ENCODE peak calls at places on chromosomes 5 and 9, in four cellular contexts. One of them, this sample, is unnamed.

GRCh38 chr9:82810902-82811301 is 252.0 kb downstream of the RASEF start:
- DNase-seq in GM23338: peak; percentile 78
- DNase-seq in suprapubic skin: no peak
- DNase-seq in transverse colon: no peak
- DNase-seq in this sample: no peak

GRCh38 chr9:138023394-138024124 is 146.0 kb downstream of the CACNA1B start:
- DNase-seq in transverse colon: no peak
- DNase-seq in suprapubic skin: peak; percentile 69
- DNase-seq in GM23338: peak; percentile 62
- DNase-seq in this sample: no peak

GRCh38 chr5:179763215-179763945 is 30.4 kb upstream of the LTC4S start:
- DNase-seq in GM23338: peak; percentile 87
- DNase-seq in transverse colon: peak; percentile 69
- DNase-seq in suprapubic skin: no peak
- DNase-seq in this sample: no peak

GRCh38 chr5:107359916-107360234 is 310.9 kb downstream of the EFNA5 start:
- DNase-seq in transverse colon: no peak
- DNase-seq in GM23338: no peak
- DNase-seq in suprapubic skin: no peak
- DNase-seq in this sample: no peak

GRCh38 chr5:95609711-95610110 is 10.2 kb upstream of the GPR150 start:
- DNase-seq in suprapubic skin: no peak
- DNase-seq in transverse colon: no peak
- DNase-seq in GM23338: no peak
- DNase-seq in this sample: no peak

GRCh38 chr5:138646671-138647070 is 71.5 kb upstream of the HSPA9 start:
- DNase-seq in suprapubic skin: no peak
- DNase-seq in transverse colon: no peak
- DNase-seq in GM23338: no peak
- DNase-seq in this sample: no peak

GRCh38 chr5:170348069-170348702 is 41.0 kb downstream of the KCNMB1 start:
- DNase-seq in GM23338: no peak
- DNase-seq in transverse colon: no peak
- DNase-seq in suprapubic skin: no peak
- DNase-seq in this sample: no peak

GRCh38 chr5:157597277-157597676 is 21.7 kb upstream of the ADAM19 start:
- DNase-seq in transverse colon: no peak
- DNase-seq in GM23338: no peak
- DNase-seq in suprapubic skin: no peak
- DNase-seq in this sample: no peak

GRCh38 chr9:108156270-108156998 is 666.9 kb upstream of the KLF4 start:
- DNase-seq in suprapubic skin: no peak
- DNase-seq in transverse colon: peak; percentile 20
- DNase-seq in GM23338: no peak
- DNase-seq in this sample: no peak
- TF ChIP-seq POLR2AphosphoS5 in suprapubic skin: no peak
- TF ChIP-seq POLR2AphosphoS5 in transverse colon: no peak
- TF ChIP-seq POLR2AphosphoS5 in GM23338: no peak
- TF ChIP-seq POLR2AphosphoS5 in this sample: peak; percentile 49

DNA sequence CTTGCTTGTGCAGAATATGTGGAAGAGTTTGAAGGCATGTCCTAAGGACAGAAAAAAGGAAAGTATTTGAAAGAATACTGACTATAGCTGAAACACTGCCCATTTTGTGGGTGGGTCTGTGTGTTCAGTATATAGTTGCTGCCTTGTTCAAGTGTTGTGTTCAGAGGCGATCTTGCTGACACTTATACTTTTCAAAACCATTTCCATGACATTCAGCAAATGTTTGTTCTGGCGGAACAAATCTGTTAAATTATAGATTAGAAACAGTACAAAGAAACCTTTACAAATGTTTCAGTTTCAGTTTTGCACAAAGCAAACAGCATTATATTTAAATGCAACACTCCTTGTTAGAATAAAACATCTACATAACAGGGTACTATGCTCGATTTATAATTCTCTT is 2276.3 kb downstream of the MAT2B start:
- DNase-seq in transverse colon: no peak
- DNase-seq in suprapubic skin: no peak
- DNase-seq in GM23338: no peak
- DNase-seq in this sample: no peak
- H3K27ac ChIP-seq in transverse colon: no peak overlapping the region
- H3K27ac ChIP-seq in suprapubic skin: no peak overlapping the region
- H3K27ac ChIP-seq in GM23338: no peak overlapping the region
- H3K27ac ChIP-seq in this sample: no peak overlapping the region

DNA sequence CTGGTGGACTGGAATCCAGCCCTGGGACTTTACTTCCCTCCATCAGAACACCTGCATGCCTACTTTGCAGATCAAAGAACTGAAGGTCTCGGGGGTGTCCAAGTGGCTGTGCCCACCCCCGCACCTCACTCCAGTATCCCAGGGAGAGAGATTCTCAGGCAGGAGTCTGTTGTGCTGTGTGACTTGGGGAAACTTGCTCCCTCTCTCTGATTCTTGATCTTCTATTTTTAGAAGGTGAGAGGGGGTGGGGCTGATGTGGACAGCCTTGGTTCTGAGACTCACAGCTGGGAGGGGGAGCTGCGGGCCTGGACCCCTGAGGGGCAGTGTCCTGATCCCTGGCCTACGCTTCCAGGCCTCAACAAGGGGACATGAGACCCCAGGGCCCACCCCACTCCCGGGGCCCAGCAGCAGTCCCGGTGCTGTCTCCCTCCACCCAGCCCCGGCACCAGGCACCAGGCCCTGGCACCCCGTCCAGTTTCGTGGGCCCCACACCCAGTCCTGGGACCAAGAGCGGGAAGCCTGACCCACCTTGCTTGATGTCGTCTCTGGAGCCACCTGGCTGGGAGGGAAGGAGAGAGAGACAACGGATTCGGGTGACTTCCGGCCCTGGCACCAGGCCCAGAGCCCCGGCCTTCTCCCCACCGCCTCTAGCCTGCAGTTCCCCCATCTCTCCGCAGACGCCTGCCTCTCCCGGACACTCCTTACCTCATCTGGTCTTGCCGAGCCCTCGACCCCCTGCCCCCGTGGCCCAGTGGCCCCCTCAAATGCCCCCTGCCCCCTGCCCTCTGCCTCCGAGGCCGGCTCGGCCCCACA is 74.0 kb upstream of the SPTLC1 start:
- DNase-seq in transverse colon: no peak
- DNase-seq in GM23338: peak; percentile 44
- DNase-seq in suprapubic skin: no peak
- DNase-seq in this sample: no peak
- TF ChIP-seq POLR2AphosphoS5 in transverse colon: no peak
- TF ChIP-seq POLR2AphosphoS5 in GM23338: no peak
- TF ChIP-seq POLR2AphosphoS5 in suprapubic skin: no peak
- TF ChIP-seq POLR2AphosphoS5 in this sample: no peak

GRCh38 chr9:134355158-134355557 is 28.9 kb downstream of the RXRA start:
- DNase-seq in suprapubic skin: no peak
- DNase-seq in transverse colon: no peak
- DNase-seq in GM23338: no peak
- DNase-seq in this sample: no peak
- H3K27ac ChIP-seq in suprapubic skin: peak overlapping the region; percentile 91
- H3K27ac ChIP-seq in transverse colon: peak overlapping the region; percentile 55
- H3K27ac ChIP-seq in GM23338: no peak overlapping the region
- H3K27ac ChIP-seq in this sample: peak overlapping the region; percentile 57

DNA sequence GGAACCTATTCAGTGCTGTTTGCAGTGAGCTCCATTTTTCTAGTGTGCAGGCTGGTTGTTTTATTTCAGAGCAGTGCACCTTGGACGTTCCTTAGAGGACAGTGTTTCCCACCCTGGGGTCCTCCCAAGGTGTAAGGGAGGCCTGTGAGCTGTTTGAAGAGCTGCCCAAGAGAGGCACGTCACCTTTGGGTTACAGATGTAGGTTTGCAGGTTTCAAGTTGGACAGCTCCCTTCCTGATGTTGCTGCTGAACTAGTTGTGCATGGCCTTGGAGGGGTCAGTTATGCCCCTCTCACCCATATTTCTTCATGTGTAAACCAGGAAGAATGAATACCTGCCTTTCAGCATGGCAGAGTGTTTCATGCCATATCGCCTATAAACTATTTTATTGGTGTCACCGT is 34.7 kb upstream of the POMT1 start:
- DNase-seq in suprapubic skin: no peak
- DNase-seq in transverse colon: no peak
- DNase-seq in GM23338: no peak
- DNase-seq in this sample: no peak
- TF ChIP-seq POLR2AphosphoS5 in suprapubic skin: no peak
- TF ChIP-seq POLR2AphosphoS5 in transverse colon: no peak
- TF ChIP-seq POLR2AphosphoS5 in GM23338: no peak
- TF ChIP-seq POLR2AphosphoS5 in this sample: no peak

GRCh38 chr9:100052375-100052774 is 46.4 kb downstream of the ERP44 start:
- DNase-seq in suprapubic skin: no peak
- DNase-seq in transverse colon: no peak
- DNase-seq in GM23338: no peak
- DNase-seq in this sample: no peak

GRCh38 chr9:100063185-100063584 is 35.6 kb downstream of the ERP44 start:
- DNase-seq in GM23338: peak; percentile 32
- DNase-seq in suprapubic skin: no peak
- DNase-seq in transverse colon: no peak
- DNase-seq in this sample: no peak

GRCh38 chr9:100058699-100059579 is 39.9 kb downstream of the ERP44 start:
- DNase-seq in transverse colon: no peak
- DNase-seq in suprapubic skin: no peak
- DNase-seq in GM23338: no peak
- DNase-seq in this sample: no peak

GRCh38 chr9:100057624-100058023 is 41.2 kb downstream of the ERP44 start:
- DNase-seq in GM23338: no peak
- DNase-seq in transverse colon: no peak
- DNase-seq in suprapubic skin: no peak
- DNase-seq in this sample: no peak
- H3K27ac ChIP-seq in GM23338: no peak overlapping the region
- H3K27ac ChIP-seq in transverse colon: no peak overlapping the region
- H3K27ac ChIP-seq in suprapubic skin: no peak overlapping the region
- H3K27ac ChIP-seq in this sample: no peak overlapping the region

DNA sequence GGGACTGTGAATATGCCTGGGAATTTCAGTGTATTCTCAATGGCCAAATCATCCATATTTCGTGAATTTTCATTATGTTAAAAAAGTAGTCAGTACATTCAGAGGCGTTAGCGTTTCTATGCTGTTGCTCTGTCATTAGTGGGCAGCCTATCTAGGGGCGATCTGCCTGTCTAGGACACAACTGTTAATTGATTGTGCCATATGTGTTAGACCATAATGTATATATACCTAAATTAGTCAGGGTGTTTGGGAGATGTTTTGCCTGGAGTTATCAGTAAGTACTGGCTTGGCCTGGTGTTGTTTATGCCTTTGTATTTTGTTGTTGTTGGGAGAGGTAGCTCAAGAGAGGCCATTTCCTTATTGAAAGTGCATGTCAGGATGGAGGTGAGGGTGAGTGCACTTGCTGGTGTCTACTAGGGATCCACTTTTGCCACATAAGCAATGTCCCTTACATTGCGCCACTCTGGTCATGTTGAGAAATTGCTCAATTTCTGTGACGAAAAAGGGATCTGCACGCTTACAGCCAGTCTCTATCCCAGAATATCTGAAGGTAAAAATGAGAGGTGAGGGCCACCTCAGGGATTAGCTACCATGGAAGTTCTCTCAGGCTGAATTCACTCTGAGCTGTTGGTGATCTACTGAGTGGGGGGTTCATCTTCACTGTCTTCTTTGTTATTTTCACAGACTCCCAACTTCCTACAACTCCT is 123.3 kb downstream of the ST8SIA4 start:
- DNase-seq in GM23338: no peak
- DNase-seq in suprapubic skin: no peak
- DNase-seq in transverse colon: peak; percentile 19
- DNase-seq in this sample: no peak
- TF ChIP-seq POLR2AphosphoS5 in GM23338: no peak
- TF ChIP-seq POLR2AphosphoS5 in suprapubic skin: no peak
- TF ChIP-seq POLR2AphosphoS5 in transverse colon: no peak
- TF ChIP-seq POLR2AphosphoS5 in this sample: no peak